ENCODE peak calls at places on chromosomes 16 and 17, in five cellular contexts. One of them, this sample, is unnamed.

GRCh38 chr17:1995321-1996242 is 29.6 kb downstream of the RTN4RL1 start:
- DNase-seq in cerebellar nuclear complex: peak; percentile 81
- DNase-seq in renal cortical epithelial cell: no peak
- DNase-seq in CD4-positive, alpha-beta T cell: no peak
- DNase-seq in fibroblast of the conjunctiva: no peak
- DNase-seq in this sample: no peak

GRCh38 chr17:55520402-55520801 is 9.2 kb upstream of the SMIM36 start:
- DNase-seq in cerebellar nuclear complex: no peak
- DNase-seq in renal cortical epithelial cell: no peak
- DNase-seq in CD4-positive, alpha-beta T cell: no peak
- DNase-seq in fibroblast of the conjunctiva: no peak
- DNase-seq in this sample: no peak

GRCh38 chr17:66712453-66712852 is 122.5 kb upstream of the CACNG5 start:
- DNase-seq in cerebellar nuclear complex: no peak
- DNase-seq in renal cortical epithelial cell: no peak
- DNase-seq in CD4-positive, alpha-beta T cell: no peak
- DNase-seq in fibroblast of the conjunctiva: no peak
- DNase-seq in this sample: no peak

GRCh38 chr17:27659685-27660084 is 28.7 kb downstream of the LGALS9 start:
- DNase-seq in cerebellar nuclear complex: no peak
- DNase-seq in renal cortical epithelial cell: no peak
- DNase-seq in CD4-positive, alpha-beta T cell: no peak
- DNase-seq in fibroblast of the conjunctiva: no peak
- DNase-seq in this sample: no peak

GRCh38 chr17:81403671-81404534 is 8.6 kb downstream of the BAHCC1 start:
- DNase-seq in cerebellar nuclear complex: no peak
- DNase-seq in renal cortical epithelial cell: peak; percentile 49
- DNase-seq in CD4-positive, alpha-beta T cell: no peak
- DNase-seq in fibroblast of the conjunctiva: no peak
- DNase-seq in this sample: no peak

GRCh38 chr17:73311428-73311780 is 397 bp downstream of the CDC42EP4 start:
- DNase-seq in cerebellar nuclear complex: no peak
- DNase-seq in renal cortical epithelial cell: no peak
- DNase-seq in CD4-positive, alpha-beta T cell: no peak
- DNase-seq in fibroblast of the conjunctiva: no peak
- DNase-seq in this sample: peak; percentile 80

GRCh38 chr17:79777166-79777843 is 643 bp upstream of the CBX2 start:
- DNase-seq in cerebellar nuclear complex: no peak
- DNase-seq in renal cortical epithelial cell: no peak
- DNase-seq in CD4-positive, alpha-beta T cell: no peak
- DNase-seq in fibroblast of the conjunctiva: no peak
- DNase-seq in this sample: peak; percentile 81

GRCh38 chr16:2497116-2497630 is 16.6 kb upstream of the ATP6V0C start:
- DNase-seq in cerebellar nuclear complex: no peak
- DNase-seq in renal cortical epithelial cell: no peak
- DNase-seq in CD4-positive, alpha-beta T cell: no peak
- DNase-seq in fibroblast of the conjunctiva: no peak
- DNase-seq in this sample: no peak

GRCh38 chr16:333406-334094 is 19.0 kb downstream of the AXIN1 start:
- DNase-seq in cerebellar nuclear complex: no peak
- DNase-seq in renal cortical epithelial cell: no peak
- DNase-seq in CD4-positive, alpha-beta T cell: no peak
- DNase-seq in fibroblast of the conjunctiva: no peak
- DNase-seq in this sample: no peak

GRCh38 chr17:81090361-81091133 is 55.6 kb downstream of the BAIAP2 start:
- DNase-seq in cerebellar nuclear complex: no peak
- DNase-seq in renal cortical epithelial cell: no peak
- DNase-seq in CD4-positive, alpha-beta T cell: peak; percentile 26
- DNase-seq in fibroblast of the conjunctiva: no peak
- DNase-seq in this sample: no peak